ENCODE peak calls at places on chromosomes 5 and 9, in eight cellular contexts. X is T-helper 22 cell; W is posterior vena cava; O is putamen; C is T-cell; I is uterus; F is mesothelial cell of epicardium; L is CD8-positive, alpha-beta T cell. N is an unnamed sample.
A peak's percentile ranks its signal among the peaks of the same experiment; 100 is the strongest.

GRCh38 chr5:18807256-18808193 is 1173.3 kb downstream of the TAF11L14 start:
- DNase-seq in X (no peak), W (no peak), O (no peak), C (no peak), I (no peak), F (no peak), L (no peak), N (no peak)

GRCh38 chr9:6153425-6153824 is 62.2 kb upstream of the IL33 start:
- DNase-seq in X (no peak), W (no peak), O (no peak), C (no peak), I (no peak), F (no peak), L (no peak), N (no peak)

GRCh38 chr9:127976498-127976897 is 4.3 kb downstream of the EEIG1 start:
- DNase-seq in X (peak; percentile 61), W (no peak), O (no peak), C (peak; percentile 53), I (no peak), F (no peak), L (peak; percentile 62), N (no peak)

GRCh38 chr5:88656196-88656935 is 226.6 kb downstream of the MEF2C start:
- DNase-seq in X (no peak), W (no peak), O (peak; percentile 83), C (no peak), I (no peak), F (no peak), L (no peak), N (no peak)

GRCh38 chr5:76269259-76269958 is 133.7 kb upstream of the IQGAP2 start:
- DNase-seq in X (no peak), W (no peak), O (no peak), C (no peak), I (no peak), F (no peak), L (no peak), N (no peak)

GRCh38 chr5:528625-529511 is 4.6 kb upstream of the SLC9A3 start:
- DNase-seq in X (no peak), W (peak; percentile 82), O (no peak), C (no peak), I (no peak), F (no peak), L (no peak), N (no peak)

GRCh38 chr9:130341128-130341527 is 75.6 kb downstream of the HMCN2 start:
- DNase-seq in X (no peak), W (no peak), O (no peak), C (no peak), I (no peak), F (no peak), L (no peak), N (no peak)

GRCh38 chr5:181052928-181053759 is 13.1 kb downstream of the BTNL9 start:
- DNase-seq in X (no peak), W (no peak), O (no peak), C (no peak), I (no peak), F (no peak), L (no peak), N (no peak)

GRCh38 chr9:85743290-85744128 is 1.8 kb upstream of the AGTPBP1 start:
- DNase-seq in X (no peak), W (peak; percentile 84), O (no peak), C (no peak), I (no peak), F (no peak), L (no peak), N (no peak)

GRCh38 chr5:149636861-149637246 is 55.6 kb downstream of the ARHGEF37 start:
- DNase-seq in X (no peak), W (peak; percentile 92), O (peak; percentile 56), C (peak; percentile 60), I (no peak), F (no peak), L (peak; percentile 75), N (peak; percentile 55)

GRCh38 chr9:125399165-125399564 is 137.5 kb downstream of the GAPVD1 start:
- DNase-seq in X (no peak), W (no peak), O (no peak), C (no peak), I (no peak), F (no peak), L (no peak), N (no peak)

GRCh38 chr5:40416098-40416497 is 263.6 kb upstream of the PTGER4 start:
- DNase-seq in X (no peak), W (no peak), O (no peak), C (no peak), I (no peak), F (no peak), L (no peak), N (no peak)

GRCh38 chr9:21995652-21996275 is 1.2 kb downstream of the CDKN2B-AS1 start:
- DNase-seq in X (no peak), W (peak; percentile 87), O (peak; percentile 19), C (no peak), I (peak; percentile 51), F (peak; percentile 32), L (no peak), N (peak; percentile 26)

GRCh38 chr5:166441-167372 is 24.6 kb upstream of the LRRC14B start:
- DNase-seq in X (no peak), W (peak; percentile 71), O (no peak), C (no peak), I (no peak), F (no peak), L (no peak), N (no peak)

GRCh38 chr5:155057626-155058025 is 44.1 kb downstream of the KIF4B start:
- DNase-seq in X (no peak), W (no peak), O (no peak), C (no peak), I (no peak), F (no peak), L (no peak), N (no peak)

N was measured in ovary.